ENCODE peak calls at places on chromosome 15, in eight cellular contexts. Q is lower lobe of right lung, P is hepatocyte, G is brain microvascular endothelial cell, F is neural crest cell, N is bronchial epithelial cell, A is mammary epithelial cell, C is thoracic aorta. O is an unnamed sample.

GRCh38 chr15:45642203-45642932 is 7.5 kb downstream of the SQOR start:
- DNase-seq in Q (no peak), P (no peak), G (peak), F (no peak), N (peak), A (peak), C (no peak), O (no peak)

GRCh38 chr15:65916664-65917406 is 47.5 kb downstream of the RAB11A start:
- DNase-seq in Q (peak), P (peak), G (peak), F (peak), N (peak), A (peak), C (no peak), O (peak)

GRCh38 chr15:71294251-71294635 is 179.0 kb downstream of the THSD4 start:
- DNase-seq in Q (no peak), P (no peak), G (no peak), F (no peak), N (no peak), A (no peak), C (no peak), O (no peak)

GRCh38 chr15:99085413-99086326 is 19.2 kb upstream of the SYNM start:
- DNase-seq in Q (no peak), P (no peak), G (peak), F (no peak), N (no peak), A (peak), C (no peak), O (no peak)

GRCh38 chr15:80967451-80967850 is 22.2 kb downstream of the MESD start:
- DNase-seq in Q (no peak), P (peak), G (peak), F (no peak), N (no peak), A (no peak), C (no peak), O (no peak)

GRCh38 chr15:93042211-93042610 is 46.8 kb downstream of the RGMA start:
- DNase-seq in Q (no peak), P (no peak), G (no peak), F (no peak), N (no peak), A (no peak), C (no peak), O (no peak)

GRCh38 chr15:80404057-80404718 is at the start of gene ARNT2:
- DNase-seq in Q (peak), P (peak), G (no peak), F (peak), N (no peak), A (no peak), C (no peak), O (no peak)

GRCh38 chr15:68290715-68291114 is 13.2 kb downstream of the FEM1B start:
- DNase-seq in Q (no peak), P (no peak), G (no peak), F (no peak), N (no peak), A (no peak), C (no peak), O (no peak)

GRCh38 chr15:69253156-69253555 is 45.6 kb upstream of the PAQR5 start:
- DNase-seq in Q (no peak), P (peak), G (peak), F (no peak), N (peak), A (peak), C (no peak), O (no peak)

GRCh38 chr15:80452166-80452565 is 48.0 kb downstream of the ARNT2 start:
- DNase-seq in Q (no peak), P (no peak), G (no peak), F (no peak), N (no peak), A (no peak), C (no peak), O (no peak)

GRCh38 chr15:40787991-40788390 is 18.2 kb downstream of the C15orf62 start:
- DNase-seq in Q (peak), P (no peak), G (no peak), F (no peak), N (no peak), A (no peak), C (no peak), O (no peak)

GRCh38 chr15:40782609-40783227 is 12.9 kb downstream of the C15orf62 start:
- DNase-seq in Q (peak), P (peak), G (no peak), F (peak), N (peak), A (peak), C (no peak), O (peak)

GRCh38 chr15:40787344-40787841 is 17.6 kb downstream of the C15orf62 start:
- DNase-seq in Q (peak), P (peak), G (peak), F (no peak), N (peak), A (peak), C (no peak), O (peak)

GRCh38 chr15:40785814-40786213 is 16.0 kb downstream of the C15orf62 start:
- DNase-seq in Q (peak), P (no peak), G (no peak), F (no peak), N (peak), A (no peak), C (no peak), O (no peak)

GRCh38 chr15:40785158-40785557 is 15.4 kb downstream of the C15orf62 start:
- DNase-seq in Q (no peak), P (no peak), G (no peak), F (no peak), N (no peak), A (no peak), C (no peak), O (no peak)
- TF ChIP-seq CTCF in Q (no peak), P (peak), G (no peak), F (no peak), N (peak), A (no peak), C (no peak), O (no peak)

DNA sequence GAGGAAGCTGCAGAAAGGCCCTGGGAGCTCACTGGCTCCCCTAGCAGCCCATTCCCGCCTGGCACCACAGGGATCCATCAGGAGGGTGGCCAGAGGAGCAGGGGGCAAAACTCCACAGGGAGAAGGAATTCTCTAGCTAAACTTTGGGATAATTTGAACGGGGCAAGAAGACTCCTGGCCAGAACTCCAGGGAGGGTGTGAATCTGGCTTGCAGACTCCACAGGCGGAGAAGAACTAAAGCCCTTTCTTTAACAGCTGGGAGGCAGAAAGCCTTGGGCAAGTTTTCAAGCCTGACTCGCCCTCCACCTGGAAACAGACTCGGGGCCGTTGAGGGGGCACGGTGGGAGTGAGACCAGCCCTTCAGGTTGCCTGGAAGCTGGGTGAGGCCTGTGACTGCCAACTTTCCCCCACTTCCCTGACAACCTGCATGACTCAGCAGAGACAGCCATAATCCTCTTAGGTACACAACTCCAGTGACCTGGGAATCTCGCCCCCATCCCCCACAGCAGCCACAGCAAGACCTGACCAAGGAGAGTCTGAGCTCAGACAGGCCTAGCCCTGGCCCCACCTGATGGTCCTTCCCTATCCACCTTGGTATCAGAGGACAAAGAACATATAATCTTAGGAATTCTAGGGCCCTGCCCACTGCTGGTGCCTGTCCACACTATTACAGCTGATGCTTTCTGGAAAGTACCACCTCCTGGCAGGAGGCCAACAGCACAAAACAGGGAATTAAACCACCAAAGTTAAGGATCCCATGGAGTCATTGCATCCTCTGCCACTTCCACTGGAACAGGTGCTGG is 28.7 kb downstream of the SLC27A2 start:
- DNase-seq in Q (no peak), P (peak), G (no peak), F (no peak), N (peak), A (peak), C (no peak), O (no peak)
- TF ChIP-seq CTCF in Q (no peak), P (no peak), G (no peak), F (no peak), N (no peak), A (no peak), C (no peak), O (no peak)

GRCh38 chr15:53193149-53193548 is 403.0 kb upstream of the ONECUT1 start:
- DNase-seq in Q (no peak), P (peak), G (no peak), F (peak), N (peak), A (peak), C (no peak), O (no peak)
- TF ChIP-seq CTCF in Q (no peak), P (no peak), G (no peak), F (no peak), N (no peak), A (no peak), C (no peak), O (no peak)

GRCh38 chr15:54082836-54083492 is 104.7 kb downstream of the UNC13C start:
- DNase-seq in Q (no peak), P (no peak), G (peak), F (peak), N (peak), A (no peak), C (no peak), O (peak)
- TF ChIP-seq CTCF in Q (peak), P (peak), G (peak), F (peak), N (peak), A (peak), C (peak), O (peak)

DNA sequence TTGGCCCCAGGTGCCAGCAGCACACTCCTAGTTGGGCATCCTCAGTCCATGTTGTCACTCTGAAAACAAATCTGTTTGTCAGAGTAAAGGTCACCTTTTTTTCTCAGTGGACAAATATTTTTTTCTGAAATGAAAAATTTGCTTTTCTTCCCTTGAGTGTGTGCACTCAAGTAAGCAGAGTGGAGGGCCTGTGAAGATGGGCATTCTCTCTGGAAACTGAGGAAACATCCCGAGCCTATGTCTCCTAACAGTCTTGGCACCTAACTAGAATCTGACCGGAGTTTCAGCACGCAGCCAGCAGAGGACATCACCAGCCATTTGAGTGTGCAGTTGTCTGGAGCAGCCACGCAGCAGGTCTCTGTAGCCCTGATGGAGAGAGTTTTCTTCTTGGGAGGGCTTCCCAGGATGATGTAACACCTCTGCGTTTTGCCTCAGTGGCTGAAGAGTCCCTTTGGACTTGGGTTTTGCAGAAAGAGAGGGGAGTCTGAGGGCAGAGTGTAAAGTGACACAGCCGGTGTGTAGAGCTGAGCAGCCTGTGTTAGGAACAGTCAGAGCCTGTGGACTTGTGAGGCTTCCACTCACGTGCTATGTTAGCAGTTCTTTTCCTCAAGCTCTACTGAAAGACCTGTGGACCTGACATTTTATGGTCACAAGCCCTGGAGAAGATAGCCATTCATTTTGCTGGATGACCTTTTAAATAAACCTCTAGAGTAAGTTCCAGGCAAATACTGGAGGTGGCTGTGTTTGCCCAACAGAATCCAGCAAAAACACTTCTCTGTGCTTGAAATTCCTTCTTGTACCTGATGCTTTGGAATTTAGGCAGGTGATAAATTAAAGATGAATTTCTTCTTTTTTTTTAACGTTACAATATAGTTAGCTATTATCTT is 51.6 kb downstream of the ABHD2 start:
- DNase-seq in Q (no peak), P (peak), G (peak), F (no peak), N (no peak), A (no peak), C (no peak), O (no peak)
- TF ChIP-seq CTCF in Q (no peak), P (peak), G (peak), F (peak), N (no peak), A (no peak), C (no peak), O (no peak)

O was measured in activated CD8-positive, alpha-beta T cell treated with anti-CD3 and anti-CD28 coated beads for 36 hours.